ENCODE peak calls at places on chromosomes 2 and 18, in six cellular contexts. Y is psoas muscle, W is tibial nerve, M is mesendoderm, V is neuronal stem cell, Q is testis. L is an unnamed sample.

GRCh38 chr2:238010572-238010971 is 43.8 kb downstream of the UBE2F start:
- DNase-seq in Y (no peak), Q (no peak), W (no peak), M (no peak), V (no peak), L (no peak)

GRCh38 chr2:31381601-31382000 is 32.9 kb downstream of the XDH start:
- DNase-seq in V (no peak), W (no peak), Q (no peak), M (no peak), Y (no peak), L (no peak)

GRCh38 chr2:120674246-120675170 is 61.2 kb upstream of the GLI2 start:
- DNase-seq in Y (no peak), V (no peak), W (no peak), Q (no peak), M (no peak), L (no peak)

GRCh38 chr2:51158236-51158635 is 126.3 kb upstream of the NRXN1 start:
- DNase-seq in V (no peak), M (no peak), Q (no peak), Y (no peak), W (no peak), L (no peak)

GRCh38 chr2:175003875-175004729 is 1.1 kb downstream of the CHN1 start:
- DNase-seq in Y (no peak), W (no peak), V (no peak), Q (peak; percentile 33), M (peak; percentile 79), L (peak; percentile 30)

GRCh38 chr18:10417191-10417590 is 37.2 kb upstream of the APCDD1 start:
- DNase-seq in Q (no peak), M (no peak), V (no peak), Y (no peak), W (no peak), L (no peak)

GRCh38 chr2:233029321-233029720 is 3.2 kb upstream of the NEU2 start:
- DNase-seq in W (no peak), Q (no peak), M (no peak), Y (no peak), V (no peak), L (no peak)

GRCh38 chr2:163319006-163319405 is 416.8 kb downstream of the FIGN start:
- DNase-seq in Q (no peak), Y (no peak), M (no peak), V (no peak), W (no peak), L (no peak)

GRCh38 chr2:231152800-231153557 is 28.1 kb upstream of the HTR2B start:
- DNase-seq in Y (no peak), W (no peak), V (no peak), M (no peak), Q (no peak), L (no peak)

GRCh38 chr2:23077599-23077998 is 307.4 kb upstream of the KLHL29 start:
- DNase-seq in V (no peak), Y (no peak), Q (no peak), M (peak; percentile 86), W (no peak), L (no peak)

GRCh38 chr2:201259216-201259615 is 1.1 kb upstream of the CASP8 start:
- DNase-seq in Q (no peak), Y (no peak), M (no peak), V (no peak), W (no peak), L (no peak)

DNA sequence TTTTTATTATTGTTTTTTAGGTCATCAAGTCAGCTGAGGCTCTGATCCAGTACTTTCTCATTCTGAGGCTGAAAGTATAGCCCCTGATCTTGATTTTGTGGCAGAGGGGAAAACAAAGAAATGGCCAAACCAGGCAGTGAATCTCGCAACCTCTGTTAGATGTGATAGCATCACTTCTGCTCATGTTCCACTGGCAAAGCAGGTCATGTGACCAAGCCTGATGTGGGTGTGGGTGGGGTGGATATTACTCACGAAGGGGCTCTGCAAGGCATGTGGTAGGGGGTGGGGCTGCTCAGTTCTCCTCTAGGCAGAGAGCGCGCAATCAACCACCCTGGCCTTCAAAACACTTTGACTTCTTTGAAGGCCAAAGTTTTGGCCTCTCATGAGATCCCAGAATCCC is 254.2 kb downstream of the MYCN start:
- DNase-seq in M (no peak), Y (no peak), V (no peak), Q (no peak), W (no peak), L (no peak)
- H3K27ac ChIP-seq in M (no peak overlapping the region), Y (no peak overlapping the region), V (no peak overlapping the region), Q (no peak overlapping the region), W (no peak overlapping the region), L (no peak overlapping the region)

GRCh38 chr2:117980783-117981676 is 32.8 kb downstream of the CCDC93 start:
- DNase-seq in W (no peak), Q (no peak), M (no peak), V (no peak), Y (no peak), L (no peak)

GRCh38 chr2:117984208-117984607 is 29.7 kb downstream of the CCDC93 start:
- DNase-seq in V (no peak), M (no peak), Y (no peak), W (no peak), Q (no peak), L (no peak)

GRCh38 chr2:117981810-117982209 is 32.1 kb downstream of the CCDC93 start:
- DNase-seq in Q (no peak), Y (no peak), V (no peak), M (no peak), W (no peak), L (no peak)

GRCh38 chr2:117982376-117983033 is 31.4 kb downstream of the CCDC93 start:
- DNase-seq in Y (no peak), V (no peak), M (peak; percentile 38), W (no peak), Q (no peak), L (no peak)

GRCh38 chr2:117983040-117983439 is 30.8 kb downstream of the CCDC93 start:
- DNase-seq in M (no peak), Q (no peak), Y (no peak), W (no peak), V (no peak), L (no peak)
- H3K4me1 ChIP-seq in M (no peaks in the 10 kb centered on the region), Q (no peaks in the 10 kb centered on the region), Y (no peaks in the 10 kb centered on the region), W (peaks cover 19% of the 10 kb centered on the region), V (no peaks in the 10 kb centered on the region), L (peaks cover 23% of the 10 kb centered on the region)

DNA sequence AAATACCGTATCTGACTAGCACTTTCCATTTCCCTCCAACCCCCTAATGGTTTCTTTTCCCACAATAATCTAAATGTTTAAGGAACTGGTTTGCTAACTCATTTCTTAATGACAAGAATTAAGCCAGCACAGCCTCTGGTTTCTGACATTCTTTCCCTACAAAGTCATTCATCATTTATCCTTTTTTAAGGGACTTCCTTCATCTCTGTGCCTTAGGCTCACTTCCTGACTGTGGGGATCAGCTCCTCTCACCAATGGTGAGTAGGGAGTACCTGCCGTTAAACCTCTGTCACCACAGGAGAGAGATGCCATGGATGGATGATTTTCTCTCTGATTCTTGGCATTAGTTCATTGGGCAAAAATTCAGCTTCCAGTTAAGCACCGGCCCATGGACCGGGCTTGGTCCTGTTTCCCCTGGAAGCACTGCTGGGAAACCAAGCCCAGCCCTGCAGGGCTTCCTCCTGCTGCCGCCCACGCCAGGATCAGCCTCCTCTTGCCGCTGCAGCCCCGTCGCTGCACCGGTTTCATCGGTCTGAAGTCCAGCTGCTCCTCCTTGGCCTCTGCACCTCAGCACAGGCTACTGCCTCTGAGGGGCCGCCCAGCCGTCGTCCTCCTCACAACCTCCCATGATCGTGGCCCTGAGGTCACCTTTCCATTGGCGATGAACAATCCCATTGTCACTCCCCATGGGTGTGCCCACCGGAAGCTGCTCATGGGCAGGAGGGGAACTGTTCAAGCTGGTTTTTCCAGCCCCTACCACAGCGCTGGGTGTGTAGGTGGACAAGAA is 64.0 kb upstream of the ZNF516 start:
- DNase-seq in W (no peak), V (no peak), Q (no peak), M (no peak), Y (no peak), L (no peak)
- H3K27ac ChIP-seq in W (no peak overlapping the region), V (no peak overlapping the region), Q (no peak overlapping the region), M (no peak overlapping the region), Y (no peak overlapping the region), L (no peak overlapping the region)

GRCh38 chr2:27170569-27171337 is 21.9 kb downstream of the TCF23 start:
- DNase-seq in Q (no peak), Y (no peak), M (no peak), V (no peak), W (no peak), L (no peak)
- H3K4me1 ChIP-seq in Q (peaks cover 10% of the 10 kb centered on the region), Y (no peaks in the 10 kb centered on the region), M (no peaks in the 10 kb centered on the region), V (no peaks in the 10 kb centered on the region), W (peaks cover 7% of the 10 kb centered on the region), L (peaks cover 22% of the 10 kb centered on the region)

GRCh38 chr2:37647941-37648315 is 23.5 kb downstream of the CDC42EP3 start:
- DNase-seq in Q (no peak), Y (no peak), V (no peak), M (no peak), W (no peak), L (no peak)

GRCh38 chr2:37644191-37644590 is 27.3 kb downstream of the CDC42EP3 start:
- DNase-seq in Q (no peak), V (no peak), M (no peak), Y (no peak), W (no peak), L (no peak)

GRCh38 chr2:37643102-37644078 is 28.1 kb downstream of the CDC42EP3 start:
- DNase-seq in V (no peak), Y (no peak), W (no peak), M (peak; percentile 42), Q (no peak), L (no peak)

GRCh38 chr2:37645836-37646235 is 25.6 kb downstream of the CDC42EP3 start:
- DNase-seq in V (no peak), W (no peak), M (no peak), Q (no peak), Y (no peak), L (peak; percentile 51)

GRCh38 chr2:37645363-37645762 is 26.1 kb downstream of the CDC42EP3 start:
- DNase-seq in Q (no peak), M (no peak), Y (no peak), V (no peak), W (no peak), L (peak; percentile 60)
- H3K27ac ChIP-seq in Q (no peak overlapping the region), M (no peak overlapping the region), Y (no peak overlapping the region), V (no peak overlapping the region), W (no peak overlapping the region), L (peak overlapping the region; percentile 22)

GRCh38 chr2:86790828-86791561 is at the start of gene CD8A:
- DNase-seq in M (peak; percentile 67), Q (no peak), Y (no peak), V (no peak), W (no peak), L (no peak)
- H3K4me1 ChIP-seq in M (no peaks in the 10 kb centered on the region), Q (peaks cover 17% of the 10 kb centered on the region), Y (peaks cover 14% of the 10 kb centered on the region), V (peaks cover 5% of the 10 kb centered on the region), W (peaks cover 43% of the 10 kb centered on the region), L (no peaks in the 10 kb centered on the region)

GRCh38 chr18:35430721-35431441 is 53.7 kb upstream of the ZNF396 start:
- DNase-seq in V (no peak), M (no peak), W (no peak), Y (no peak), Q (no peak), L (no peak)
- H3K27ac ChIP-seq in V (no peak overlapping the region), M (no peak overlapping the region), W (no peak overlapping the region), Y (no peak overlapping the region), Q (no peak overlapping the region), L (no peak overlapping the region)

GRCh38 chr2:86037795-86038192 is 67.9 kb downstream of the POLR1A start:
- DNase-seq in M (no peak), W (no peak), Y (no peak), Q (no peak), V (no peak), L (no peak)
- H3K4me1 ChIP-seq in M (no peaks in the 10 kb centered on the region), W (peaks cover 48% of the 10 kb centered on the region), Y (peaks cover 75% of the 10 kb centered on the region), Q (peaks cover 35% of the 10 kb centered on the region), V (peaks cover 28% of the 10 kb centered on the region), L (peaks cover 15% of the 10 kb centered on the region)

L was measured in SJSA1.